ENCODE peak calls at places on chromosomes 4 and X, in ten cellular contexts. One of them, this sample, is unnamed.
A peak's percentile ranks its signal among the peaks of the same experiment; 100 is the strongest.

GRCh38 chrX:153773218-153773611 is 7.6 kb upstream of the SRPK3 start:
- DNase-seq in NCI-H1694 treated with DMSO at 0.1 percent for 48 hours: no peak
- DNase-seq in dermis microvascular lymphatic vessel endothelial cell: no peak
- DNase-seq in NCI-H2107: no peak
- DNase-seq in GM10248: no peak
- DNase-seq in AG10803: no peak
- DNase-seq in activated T-helper 2 cell treated with anti-CD3 and anti-CD28 coated beads, Interferon-gamma antibody, Interleukin-2, Interleukin-4, amounts not matched to agents 10 μg/mL and 5 μg/mL and 100 μg/mL, durations not matched to agents 14 hours and 24 hours and 36 hours: no peak
- DNase-seq in NCI-H187: no peak
- DNase-seq in activated T-helper 9 cell treated with anti-CD3 and anti-CD28 coated beads, Interleukin-2, amount 50 U/mL, for 16 hours: no peak
- DNase-seq in brain microvascular endothelial cell: no peak
- DNase-seq in this sample: no peak

GRCh38 chr4:139509727-139510410 is 46.1 kb downstream of the SETD7 start:
- DNase-seq in NCI-H1694 treated with DMSO at 0.1 percent for 48 hours: no peak
- DNase-seq in dermis microvascular lymphatic vessel endothelial cell: peak; percentile 21
- DNase-seq in NCI-H2107: no peak
- DNase-seq in GM10248: no peak
- DNase-seq in AG10803: no peak
- DNase-seq in activated T-helper 2 cell treated with anti-CD3 and anti-CD28 coated beads, Interferon-gamma antibody, Interleukin-2, Interleukin-4, amounts not matched to agents 10 μg/mL and 5 μg/mL and 100 μg/mL, durations not matched to agents 14 hours and 24 hours and 36 hours: no peak
- DNase-seq in NCI-H187: no peak
- DNase-seq in activated T-helper 9 cell treated with anti-CD3 and anti-CD28 coated beads, Interleukin-2, amount 50 U/mL, for 16 hours: no peak
- DNase-seq in brain microvascular endothelial cell: no peak
- DNase-seq in this sample: no peak

GRCh38 chr4:93084599-93085305 is 743.8 kb upstream of the ATOH1 start:
- DNase-seq in NCI-H1694 treated with DMSO at 0.1 percent for 48 hours: no peak
- DNase-seq in dermis microvascular lymphatic vessel endothelial cell: no peak
- DNase-seq in NCI-H2107: no peak
- DNase-seq in GM10248: no peak
- DNase-seq in AG10803: no peak
- DNase-seq in activated T-helper 2 cell treated with anti-CD3 and anti-CD28 coated beads, Interferon-gamma antibody, Interleukin-2, Interleukin-4, amounts not matched to agents 10 μg/mL and 5 μg/mL and 100 μg/mL, durations not matched to agents 14 hours and 24 hours and 36 hours: no peak
- DNase-seq in NCI-H187: no peak
- DNase-seq in activated T-helper 9 cell treated with anti-CD3 and anti-CD28 coated beads, Interleukin-2, amount 50 U/mL, for 16 hours: no peak
- DNase-seq in brain microvascular endothelial cell: no peak
- DNase-seq in this sample: no peak

GRCh38 chrX:130172127-130172834 is 519 bp downstream of the RAB33A start:
- DNase-seq in NCI-H1694 treated with DMSO at 0.1 percent for 48 hours: no peak
- DNase-seq in dermis microvascular lymphatic vessel endothelial cell: no peak
- DNase-seq in NCI-H2107: no peak
- DNase-seq in GM10248: no peak
- DNase-seq in AG10803: no peak
- DNase-seq in activated T-helper 2 cell treated with anti-CD3 and anti-CD28 coated beads, Interferon-gamma antibody, Interleukin-2, Interleukin-4, amounts not matched to agents 10 μg/mL and 5 μg/mL and 100 μg/mL, durations not matched to agents 14 hours and 24 hours and 36 hours: no peak
- DNase-seq in NCI-H187: no peak
- DNase-seq in activated T-helper 9 cell treated with anti-CD3 and anti-CD28 coated beads, Interleukin-2, amount 50 U/mL, for 16 hours: no peak
- DNase-seq in brain microvascular endothelial cell: no peak
- DNase-seq in this sample: no peak

GRCh38 chr4:60682901-60683300 is 517.2 kb upstream of the ADGRL3 start:
- DNase-seq in NCI-H1694 treated with DMSO at 0.1 percent for 48 hours: no peak
- DNase-seq in dermis microvascular lymphatic vessel endothelial cell: no peak
- DNase-seq in NCI-H2107: no peak
- DNase-seq in GM10248: no peak
- DNase-seq in AG10803: peak; percentile 29
- DNase-seq in activated T-helper 2 cell treated with anti-CD3 and anti-CD28 coated beads, Interferon-gamma antibody, Interleukin-2, Interleukin-4, amounts not matched to agents 10 μg/mL and 5 μg/mL and 100 μg/mL, durations not matched to agents 14 hours and 24 hours and 36 hours: no peak
- DNase-seq in NCI-H187: no peak
- DNase-seq in activated T-helper 9 cell treated with anti-CD3 and anti-CD28 coated beads, Interleukin-2, amount 50 U/mL, for 16 hours: no peak
- DNase-seq in brain microvascular endothelial cell: peak; percentile 55
- DNase-seq in this sample: no peak

GRCh38 chr4:165489786-165490185 is 111.0 kb downstream of the CPE start:
- DNase-seq in NCI-H1694 treated with DMSO at 0.1 percent for 48 hours: no peak
- DNase-seq in dermis microvascular lymphatic vessel endothelial cell: peak; percentile 39
- DNase-seq in NCI-H2107: no peak
- DNase-seq in GM10248: no peak
- DNase-seq in AG10803: peak; percentile 9
- DNase-seq in activated T-helper 2 cell treated with anti-CD3 and anti-CD28 coated beads, Interferon-gamma antibody, Interleukin-2, Interleukin-4, amounts not matched to agents 10 μg/mL and 5 μg/mL and 100 μg/mL, durations not matched to agents 14 hours and 24 hours and 36 hours: no peak
- DNase-seq in NCI-H187: no peak
- DNase-seq in activated T-helper 9 cell treated with anti-CD3 and anti-CD28 coated beads, Interleukin-2, amount 50 U/mL, for 16 hours: no peak
- DNase-seq in brain microvascular endothelial cell: no peak
- DNase-seq in this sample: no peak

GRCh38 chrX:56766554-56767412 is 37.7 kb downstream of the NBDY start:
- DNase-seq in NCI-H1694 treated with DMSO at 0.1 percent for 48 hours: no peak
- DNase-seq in dermis microvascular lymphatic vessel endothelial cell: no peak
- DNase-seq in NCI-H2107: no peak
- DNase-seq in GM10248: no peak
- DNase-seq in AG10803: peak; percentile 57
- DNase-seq in activated T-helper 2 cell treated with anti-CD3 and anti-CD28 coated beads, Interferon-gamma antibody, Interleukin-2, Interleukin-4, amounts not matched to agents 10 μg/mL and 5 μg/mL and 100 μg/mL, durations not matched to agents 14 hours and 24 hours and 36 hours: no peak
- DNase-seq in NCI-H187: no peak
- DNase-seq in activated T-helper 9 cell treated with anti-CD3 and anti-CD28 coated beads, Interleukin-2, amount 50 U/mL, for 16 hours: no peak
- DNase-seq in brain microvascular endothelial cell: peak; percentile 31
- DNase-seq in this sample: no peak

GRCh38 chr4:19438228-19438627 is 813.5 kb upstream of the SLIT2 start:
- DNase-seq in NCI-H1694 treated with DMSO at 0.1 percent for 48 hours: no peak
- DNase-seq in dermis microvascular lymphatic vessel endothelial cell: no peak
- DNase-seq in NCI-H2107: no peak
- DNase-seq in GM10248: no peak
- DNase-seq in AG10803: peak; percentile 3
- DNase-seq in activated T-helper 2 cell treated with anti-CD3 and anti-CD28 coated beads, Interferon-gamma antibody, Interleukin-2, Interleukin-4, amounts not matched to agents 10 μg/mL and 5 μg/mL and 100 μg/mL, durations not matched to agents 14 hours and 24 hours and 36 hours: no peak
- DNase-seq in NCI-H187: no peak
- DNase-seq in activated T-helper 9 cell treated with anti-CD3 and anti-CD28 coated beads, Interleukin-2, amount 50 U/mL, for 16 hours: no peak
- DNase-seq in brain microvascular endothelial cell: no peak
- DNase-seq in this sample: no peak

GRCh38 chr4:159024266-159024665 is 78.6 kb upstream of the RAPGEF2 start:
- DNase-seq in NCI-H1694 treated with DMSO at 0.1 percent for 48 hours: no peak
- DNase-seq in dermis microvascular lymphatic vessel endothelial cell: no peak
- DNase-seq in NCI-H2107: no peak
- DNase-seq in GM10248: no peak
- DNase-seq in AG10803: no peak
- DNase-seq in activated T-helper 2 cell treated with anti-CD3 and anti-CD28 coated beads, Interferon-gamma antibody, Interleukin-2, Interleukin-4, amounts not matched to agents 10 μg/mL and 5 μg/mL and 100 μg/mL, durations not matched to agents 14 hours and 24 hours and 36 hours: no peak
- DNase-seq in NCI-H187: no peak
- DNase-seq in activated T-helper 9 cell treated with anti-CD3 and anti-CD28 coated beads, Interleukin-2, amount 50 U/mL, for 16 hours: no peak
- DNase-seq in brain microvascular endothelial cell: no peak
- DNase-seq in this sample: peak; percentile 50

GRCh38 chr4:118950929-118951570 is 62.4 kb downstream of the SYNPO2 start:
- DNase-seq in NCI-H1694 treated with DMSO at 0.1 percent for 48 hours: no peak
- DNase-seq in dermis microvascular lymphatic vessel endothelial cell: no peak
- DNase-seq in NCI-H2107: no peak
- DNase-seq in GM10248: no peak
- DNase-seq in AG10803: no peak
- DNase-seq in activated T-helper 2 cell treated with anti-CD3 and anti-CD28 coated beads, Interferon-gamma antibody, Interleukin-2, Interleukin-4, amounts not matched to agents 10 μg/mL and 5 μg/mL and 100 μg/mL, durations not matched to agents 14 hours and 24 hours and 36 hours: no peak
- DNase-seq in NCI-H187: no peak
- DNase-seq in activated T-helper 9 cell treated with anti-CD3 and anti-CD28 coated beads, Interleukin-2, amount 50 U/mL, for 16 hours: no peak
- DNase-seq in brain microvascular endothelial cell: no peak
- DNase-seq in this sample: no peak

GRCh38 chrX:131675596-131676194 is 131.8 kb downstream of the OR13H1 start:
- DNase-seq in NCI-H1694 treated with DMSO at 0.1 percent for 48 hours: peak; percentile 15
- DNase-seq in dermis microvascular lymphatic vessel endothelial cell: no peak
- DNase-seq in NCI-H2107: no peak
- DNase-seq in GM10248: peak; percentile 38
- DNase-seq in AG10803: no peak
- DNase-seq in activated T-helper 2 cell treated with anti-CD3 and anti-CD28 coated beads, Interferon-gamma antibody, Interleukin-2, Interleukin-4, amounts not matched to agents 10 μg/mL and 5 μg/mL and 100 μg/mL, durations not matched to agents 14 hours and 24 hours and 36 hours: no peak
- DNase-seq in NCI-H187: no peak
- DNase-seq in activated T-helper 9 cell treated with anti-CD3 and anti-CD28 coated beads, Interleukin-2, amount 50 U/mL, for 16 hours: no peak
- DNase-seq in brain microvascular endothelial cell: peak; percentile 16
- DNase-seq in this sample: no peak

GRCh38 chrX:96394566-96394965 is 290.1 kb upstream of the DIAPH2 start:
- DNase-seq in NCI-H1694 treated with DMSO at 0.1 percent for 48 hours: no peak
- DNase-seq in dermis microvascular lymphatic vessel endothelial cell: no peak
- DNase-seq in NCI-H2107: no peak
- DNase-seq in GM10248: no peak
- DNase-seq in AG10803: no peak
- DNase-seq in activated T-helper 2 cell treated with anti-CD3 and anti-CD28 coated beads, Interferon-gamma antibody, Interleukin-2, Interleukin-4, amounts not matched to agents 10 μg/mL and 5 μg/mL and 100 μg/mL, durations not matched to agents 14 hours and 24 hours and 36 hours: no peak
- DNase-seq in NCI-H187: no peak
- DNase-seq in activated T-helper 9 cell treated with anti-CD3 and anti-CD28 coated beads, Interleukin-2, amount 50 U/mL, for 16 hours: no peak
- DNase-seq in brain microvascular endothelial cell: peak; percentile 26
- DNase-seq in this sample: no peak

GRCh38 chrX:150975655-150976390 is 7.3 kb upstream of the HMGB3 start:
- DNase-seq in NCI-H1694 treated with DMSO at 0.1 percent for 48 hours: no peak
- DNase-seq in dermis microvascular lymphatic vessel endothelial cell: no peak
- DNase-seq in NCI-H2107: no peak
- DNase-seq in GM10248: no peak
- DNase-seq in AG10803: no peak
- DNase-seq in activated T-helper 2 cell treated with anti-CD3 and anti-CD28 coated beads, Interferon-gamma antibody, Interleukin-2, Interleukin-4, amounts not matched to agents 10 μg/mL and 5 μg/mL and 100 μg/mL, durations not matched to agents 14 hours and 24 hours and 36 hours: no peak
- DNase-seq in NCI-H187: no peak
- DNase-seq in activated T-helper 9 cell treated with anti-CD3 and anti-CD28 coated beads, Interleukin-2, amount 50 U/mL, for 16 hours: no peak
- DNase-seq in brain microvascular endothelial cell: no peak
- DNase-seq in this sample: no peak

GRCh38 chr4:8893227-8893623 is 21.6 kb upstream of the HMX1 start:
- DNase-seq in NCI-H1694 treated with DMSO at 0.1 percent for 48 hours: no peak
- DNase-seq in dermis microvascular lymphatic vessel endothelial cell: no peak
- DNase-seq in NCI-H2107: no peak
- DNase-seq in GM10248: no peak
- DNase-seq in AG10803: no peak
- DNase-seq in activated T-helper 2 cell treated with anti-CD3 and anti-CD28 coated beads, Interferon-gamma antibody, Interleukin-2, Interleukin-4, amounts not matched to agents 10 μg/mL and 5 μg/mL and 100 μg/mL, durations not matched to agents 14 hours and 24 hours and 36 hours: no peak
- DNase-seq in NCI-H187: no peak
- DNase-seq in activated T-helper 9 cell treated with anti-CD3 and anti-CD28 coated beads, Interleukin-2, amount 50 U/mL, for 16 hours: no peak
- DNase-seq in brain microvascular endothelial cell: no peak
- DNase-seq in this sample: no peak